ENCODE peak calls at places on chromosomes 7 and 10, in seven cellular contexts. W is upper lobe of left lung, J is GM12891, Q is HL-60, M is transverse colon, T is SK-N-SH, C is sigmoid colon. G is an unnamed sample.

GRCh38 chr7:121610243-121610642 is 214.1 kb upstream of the FAM3C start:
- DNase-seq in W (no peak), J (no peak), Q (no peak), M (no peak), T (no peak), C (no peak), G (no peak)

GRCh38 chr7:101362334-101363195 is at the start of gene COL26A1:
- DNase-seq in W (peak; percentile 25), J (peak; percentile 37), Q (no peak), M (peak; percentile 12), T (peak; percentile 92), C (no peak), G (no peak)

GRCh38 chr7:123609883-123610239 is 8.2 kb downstream of the ASB15 start:
- DNase-seq in W (no peak), J (no peak), Q (no peak), M (no peak), T (no peak), C (no peak), G (no peak)

GRCh38 chr7:14420768-14421167 is 431.3 kb upstream of the ETV1 start:
- DNase-seq in W (no peak), J (no peak), Q (no peak), M (no peak), T (no peak), C (no peak), G (no peak)

GRCh38 chr7:106598663-106599342 is 62.2 kb downstream of the CCDC71L start:
- DNase-seq in W (peak; percentile 89), J (peak; percentile 30), Q (peak; percentile 61), M (peak; percentile 78), T (peak; percentile 17), C (peak; percentile 68), G (peak; percentile 87)

GRCh38 chr10:34341473-34341872 is 473.6 kb downstream of the PARD3 start:
- DNase-seq in W (no peak), J (no peak), Q (no peak), M (no peak), T (no peak), C (no peak), G (no peak)

GRCh38 chr10:13751191-13751764 is 164.5 kb downstream of the PRPF18 start:
- DNase-seq in W (no peak), J (no peak), Q (no peak), M (no peak), T (no peak), C (no peak), G (no peak)

GRCh38 chr10:61634711-61635110 is 28.0 kb upstream of the CABCOCO1 start:
- DNase-seq in W (no peak), J (no peak), Q (no peak), M (no peak), T (no peak), C (no peak), G (no peak)

GRCh38 chr10:70584941-70585544 is 17.5 kb downstream of the PRF1 start:
- DNase-seq in W (peak; percentile 83), J (no peak), Q (no peak), M (no peak), T (peak; percentile 91), C (peak; percentile 60), G (peak; percentile 15)

GRCh38 chr10:127908106-127908957 is 1.4 kb downstream of the PTPRE start:
- DNase-seq in W (peak; percentile 50), J (no peak), Q (no peak), M (no peak), T (no peak), C (peak; percentile 59), G (peak; percentile 65)

GRCh38 chr7:92135490-92135889 is 1.2 kb upstream of the CYP51A1 start:
- DNase-seq in W (no peak), J (no peak), Q (no peak), M (no peak), T (no peak), C (no peak), G (no peak)

GRCh38 chr10:133286366-133286765 is 9.7 kb upstream of the ADAM8 start:
- DNase-seq in W (no peak), J (no peak), Q (no peak), M (no peak), T (no peak), C (no peak), G (no peak)

GRCh38 chr7:44521347-44522095 is 19.6 kb downstream of the NPC1L1 start:
- DNase-seq in W (no peak), J (no peak), Q (no peak), M (no peak), T (no peak), C (no peak), G (no peak)

GRCh38 chr10:71713135-71714040 is 6.2 kb downstream of the C10orf105 start:
- DNase-seq in W (peak; percentile 70), J (no peak), Q (peak; percentile 91), M (peak; percentile 69), T (no peak), C (peak; percentile 96), G (peak; percentile 26)

GRCh38 chr7:67723591-67723990 is 727.0 kb downstream of the TYW1 start:
- DNase-seq in W (no peak), J (no peak), Q (no peak), M (no peak), T (no peak), C (no peak), G (no peak)

GRCh38 chr10:129971381-129972144 is 7.5 kb upstream of the EBF3 start:
- DNase-seq in W (peak; percentile 37), J (no peak), Q (peak; percentile 41), M (peak; percentile 41), T (peak; percentile 96), C (peak; percentile 66), G (peak; percentile 35)

GRCh38 chr7:80771523-80771922 is 133.1 kb downstream of the CD36 start:
- DNase-seq in W (no peak), J (no peak), Q (no peak), M (no peak), T (peak; percentile 39), C (no peak), G (no peak)

GRCh38 chr10:101066146-101066889 is 4.5 kb downstream of the KAZALD1 start:
- DNase-seq in W (peak; percentile 90), J (peak; percentile 61), Q (no peak), M (peak; percentile 92), T (peak; percentile 75), C (peak; percentile 82), G (peak; percentile 45)

GRCh38 chr10:70812814-70813213 is 2.9 kb upstream of the SGPL1 start:
- DNase-seq in W (no peak), J (no peak), Q (no peak), M (no peak), T (no peak), C (no peak), G (no peak)

GRCh38 chr10:77011823-77012566 is 625.6 kb downstream of the KCNMA1 start:
- DNase-seq in W (no peak), J (no peak), Q (no peak), M (no peak), T (no peak), C (no peak), G (no peak)

GRCh38 chr10:72058989-72059842 is 29.1 kb downstream of the SPOCK2 start:
- DNase-seq in W (no peak), J (no peak), Q (no peak), M (no peak), T (no peak), C (no peak), G (peak; percentile 73)

GRCh38 chr7:156693627-156694026 is 53.1 kb downstream of the RNF32 start:
- DNase-seq in W (no peak), J (no peak), Q (no peak), M (no peak), T (no peak), C (no peak), G (no peak)

GRCh38 chr7:73749931-73750776 is 11.6 kb upstream of the ABHD11 start:
- DNase-seq in W (no peak), J (no peak), Q (no peak), M (peak; percentile 66), T (no peak), C (no peak), G (no peak)
- TF ChIP-seq POLR2AphosphoS5 in W (no peak), J (no peak), Q (no peak), M (peak; percentile 34), T (no peak), C (no peak), G (no peak)

DNA sequence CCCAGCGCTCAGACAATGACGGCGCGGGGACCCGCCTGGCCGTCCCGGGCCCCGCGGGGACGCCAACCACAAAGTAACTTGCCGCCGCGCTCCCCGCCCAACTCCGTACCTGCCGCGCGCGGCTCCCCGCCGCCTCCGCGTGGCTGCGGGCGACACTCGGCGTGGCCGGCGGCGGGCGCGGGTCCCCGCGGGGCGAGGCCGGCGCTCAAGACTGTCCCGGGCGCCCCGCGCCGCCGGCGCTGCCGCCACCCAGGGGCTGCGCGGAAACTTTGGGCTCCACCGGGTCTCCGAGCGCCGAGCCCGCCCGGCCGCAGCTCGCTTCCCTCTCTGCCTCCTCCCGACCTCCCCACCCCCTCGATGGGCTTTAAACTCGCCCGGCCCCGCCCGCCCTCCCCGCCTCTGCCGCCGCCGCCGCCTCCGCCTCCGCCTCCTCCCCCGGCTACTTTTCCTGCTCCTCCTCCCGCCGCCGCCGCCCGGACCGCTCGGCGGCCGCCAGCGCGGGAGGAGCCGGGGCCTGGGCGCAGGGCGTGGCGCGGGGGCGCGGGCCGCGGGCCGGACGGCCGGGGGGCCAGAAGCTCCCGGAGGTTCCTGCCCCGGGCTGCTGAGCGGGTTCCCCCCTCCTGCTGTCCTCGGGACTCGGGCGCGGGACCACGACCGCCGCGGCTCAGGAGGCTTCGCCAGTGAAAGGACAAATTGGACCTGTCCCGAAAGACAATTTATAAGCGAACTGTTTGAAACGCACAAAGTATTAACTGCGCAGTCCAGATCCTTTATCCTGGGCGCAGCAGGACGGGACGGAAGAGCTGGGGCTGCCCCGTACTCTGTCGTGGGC is 10.6 kb upstream of the GRB10 start:
- DNase-seq in W (peak; percentile 64), J (peak; percentile 30), Q (no peak), M (peak; percentile 73), T (peak; percentile 67), C (peak; percentile 87), G (peak; percentile 50)
- TF ChIP-seq POLR2AphosphoS5 in W (no peak), J (no peak), Q (no peak), M (no peak), T (no peak), C (peak; percentile 80), G (peak; percentile 77)

DNA sequence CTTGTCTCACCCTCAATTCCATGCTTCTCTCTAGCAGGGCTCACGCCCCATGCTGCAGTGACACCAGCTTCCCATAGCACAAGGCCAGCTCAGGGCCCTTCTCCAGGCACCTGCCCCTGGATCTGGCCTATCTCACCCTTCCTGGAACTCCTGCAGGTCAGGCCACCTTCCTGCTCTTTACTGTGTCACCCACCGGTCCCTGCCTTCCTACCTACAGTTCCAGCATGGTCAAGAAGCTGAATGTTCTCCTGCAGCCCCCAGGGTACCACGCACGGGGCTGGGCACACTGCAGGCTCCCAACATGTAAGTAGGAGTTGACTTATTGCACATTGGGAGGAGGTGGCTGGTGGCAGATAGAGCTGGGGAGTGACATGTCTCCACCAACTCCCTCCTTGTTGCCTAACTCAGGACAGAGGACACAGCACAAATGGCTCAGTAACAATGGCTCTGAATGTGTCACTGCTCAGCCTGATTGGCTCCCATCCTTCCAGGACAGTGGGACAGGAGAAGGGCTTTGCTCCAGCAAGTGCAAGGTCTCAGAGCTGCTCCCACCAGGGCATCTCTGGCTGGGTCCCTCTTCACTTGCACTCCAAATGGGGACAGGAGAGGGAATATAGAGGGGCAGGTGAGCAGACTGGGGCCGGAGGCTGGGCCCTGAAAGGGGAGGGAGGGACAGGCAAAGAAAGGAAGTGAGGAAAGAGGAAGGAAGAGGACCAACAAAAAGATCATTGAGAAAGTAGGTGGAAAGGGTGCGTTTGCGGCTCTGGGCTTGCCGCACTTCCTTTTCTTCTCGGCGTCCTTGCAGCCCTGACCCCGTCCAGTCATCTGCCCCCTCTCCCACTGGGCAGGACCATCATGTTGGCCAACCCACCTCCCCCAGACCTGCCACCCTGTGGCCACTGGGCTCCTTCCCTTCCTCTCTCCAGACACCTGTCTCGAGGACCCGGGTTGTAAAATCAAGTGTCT is 14.3 kb downstream of the ITPRIP start:
- DNase-seq in W (peak; percentile 80), J (no peak), Q (peak; percentile 94), M (no peak), T (no peak), C (peak; percentile 78), G (no peak)
- TF ChIP-seq POLR2AphosphoS5 in W (peak; percentile 61), J (no peak), Q (peak; percentile 70), M (no peak), T (no peak), C (no peak), G (no peak)

GRCh38 chr10:63491558-63492316 is 26.0 kb upstream of the JMJD1C start:
- DNase-seq in W (peak; percentile 61), J (no peak), Q (peak; percentile 20), M (no peak), T (no peak), C (peak; percentile 70), G (no peak)
- TF ChIP-seq POLR2AphosphoS5 in W (peak; percentile 21), J (no peak), Q (no peak), M (no peak), T (no peak), C (peak; percentile 27), G (no peak)